ENCODE peak calls at places on chromosomes 1 and 21, in six cellular contexts. Q, N, W, F, A and C are unnamed samples.

GRCh38 chr1:47180603-47181094 is 9.2 kb downstream of the PDZK1IP1 start:
- DNase-seq in A (no peak), Q (no peak), F (no peak), N (no peak), W (no peak), C (no peak)

GRCh38 chr1:62508187-62508758 is 71.4 kb downstream of the USP1 start:
- DNase-seq in A (no peak), N (no peak), Q (peak; percentile 34), F (no peak), W (no peak), C (peak; percentile 12)

GRCh38 chr1:7267493-7267892 is 482.2 kb downstream of the CAMTA1 start:
- DNase-seq in A (no peak), F (no peak), Q (no peak), N (no peak), W (no peak), C (peak; percentile 49)

GRCh38 chr21:25501996-25502665 is 105.2 kb downstream of the MRPL39 start:
- DNase-seq in A (peak; percentile 38), Q (no peak), W (no peak), F (no peak), N (no peak), C (no peak)

GRCh38 chr21:39461419-39461818 is 9.6 kb downstream of the SH3BGR start:
- DNase-seq in N (no peak), Q (no peak), F (no peak), A (no peak), W (no peak), C (no peak)

GRCh38 chr1:212101735-212102134 is 66.2 kb downstream of the DTL start:
- DNase-seq in F (no peak), N (no peak), W (no peak), A (no peak), Q (no peak), C (no peak)

GRCh38 chr1:151547119-151547899 is 7.2 kb downstream of the TUFT1 start:
- DNase-seq in Q (no peak), F (no peak), W (peak; percentile 64), A (no peak), N (no peak), C (peak; percentile 95)

GRCh38 chr1:111769517-111770146 is 13.9 kb downstream of the DDX20 start:
- DNase-seq in A (no peak), W (no peak), N (no peak), Q (peak; percentile 53), F (no peak), C (peak; percentile 70)